ENCODE peak calls at places on chromosomes 7 and 10, in nine cellular contexts. X is CD8-positive, alpha-beta memory T cell; D is effector memory CD4-positive, alpha-beta T cell; P is heart left ventricle; Y is CD8-positive, alpha-beta T cell; A is breast epithelium; I is fibroblast of lung; K is uterus; Z is cardiac muscle cell. H is an unnamed sample.

GRCh38 chr10:58807631-58808024 is 295.0 kb downstream of the BICC1 start:
- DNase-seq in X (no peak), D (no peak), P (no peak), Y (no peak), A (no peak), I (peak; percentile 53), K (peak; percentile 23), Z (peak; percentile 41), H (no peak)

GRCh38 chr7:99531354-99531765 is 20.6 kb downstream of the FAM200A start:
- DNase-seq in X (no peak), D (no peak), P (no peak), Y (no peak), A (no peak), I (peak; percentile 8), K (no peak), Z (no peak), H (no peak)

GRCh38 chr7:149090397-149091195 is at the start of gene ZNF786:
- DNase-seq in X (peak; percentile 93), D (peak; percentile 82), P (peak; percentile 95), Y (peak; percentile 91), A (peak; percentile 76), I (peak; percentile 87), K (peak; percentile 94), Z (peak; percentile 95), H (peak; percentile 92)

GRCh38 chr7:47578581-47579270 is 3.2 kb downstream of the TNS3 start:
- DNase-seq in X (no peak), D (no peak), P (no peak), Y (no peak), A (no peak), I (peak; percentile 72), K (no peak), Z (no peak), H (no peak)

GRCh38 chr7:46168671-46169383 is 247.8 kb upstream of the IGFBP3 start:
- DNase-seq in X (no peak), D (no peak), P (no peak), Y (no peak), A (no peak), I (peak; percentile 75), K (no peak), Z (no peak), H (no peak)

GRCh38 chr7:137453356-137453755 is 109.8 kb upstream of the PTN start:
- DNase-seq in X (no peak), D (no peak), P (no peak), Y (no peak), A (no peak), I (no peak), K (no peak), Z (no peak), H (no peak)

GRCh38 chr10:92079003-92079402 is 155.4 kb downstream of the BTAF1 start:
- DNase-seq in X (no peak), D (no peak), P (no peak), Y (no peak), A (no peak), I (no peak), K (no peak), Z (no peak), H (no peak)

GRCh38 chr7:121138262-121138933 is 149.9 kb downstream of the CPED1 start:
- DNase-seq in X (no peak), D (no peak), P (no peak), Y (no peak), A (no peak), I (no peak), K (no peak), Z (peak; percentile 14), H (no peak)

GRCh38 chr7:2732959-2733584 is 45.1 kb downstream of the AMZ1 start:
- DNase-seq in X (no peak), D (no peak), P (peak; percentile 81), Y (no peak), A (peak; percentile 79), I (peak; percentile 78), K (peak; percentile 69), Z (peak; percentile 79), H (no peak)

GRCh38 chr10:28248092-28248491 is 54.8 kb downstream of the MPP7 start:
- DNase-seq in X (no peak), D (no peak), P (no peak), Y (no peak), A (no peak), I (peak; percentile 71), K (no peak), Z (peak; percentile 40), H (peak; percentile 46)

GRCh38 chr7:100804681-100805431 is 22.5 kb downstream of the EPHB4 start:
- DNase-seq in X (no peak), D (no peak), P (no peak), Y (no peak), A (peak; percentile 60), I (no peak), K (peak; percentile 76), Z (no peak), H (no peak)

GRCh38 chr7:157574120-157574519 is 237.3 kb downstream of the DNAJB6 start:
- DNase-seq in X (no peak), D (no peak), P (no peak), Y (no peak), A (no peak), I (no peak), K (no peak), Z (no peak), H (no peak)

GRCh38 chr10:35413985-35414861 is 77.9 kb downstream of the CCNY start:
- DNase-seq in X (no peak), D (no peak), P (no peak), Y (no peak), A (no peak), I (peak; percentile 73), K (no peak), Z (no peak), H (no peak)

GRCh38 chr10:5618042-5618441 is 48.4 kb downstream of the ASB13 start:
- DNase-seq in X (no peak), D (no peak), P (no peak), Y (no peak), A (no peak), I (no peak), K (no peak), Z (no peak), H (no peak)

GRCh38 chr10:5617521-5617920 is 48.9 kb downstream of the ASB13 start:
- DNase-seq in X (no peak), D (no peak), P (peak; percentile 64), Y (no peak), A (no peak), I (no peak), K (no peak), Z (no peak), H (no peak)

GRCh38 chr10:5616046-5616445 is 50.3 kb downstream of the ASB13 start:
- DNase-seq in X (no peak), D (no peak), P (peak; percentile 51), Y (no peak), A (no peak), I (no peak), K (no peak), Z (no peak), H (no peak)

GRCh38 chr10:5615263-5615820 is 51.1 kb downstream of the ASB13 start:
- DNase-seq in X (no peak), D (no peak), P (no peak), Y (no peak), A (no peak), I (peak; percentile 32), K (no peak), Z (no peak), H (no peak)

DNA sequence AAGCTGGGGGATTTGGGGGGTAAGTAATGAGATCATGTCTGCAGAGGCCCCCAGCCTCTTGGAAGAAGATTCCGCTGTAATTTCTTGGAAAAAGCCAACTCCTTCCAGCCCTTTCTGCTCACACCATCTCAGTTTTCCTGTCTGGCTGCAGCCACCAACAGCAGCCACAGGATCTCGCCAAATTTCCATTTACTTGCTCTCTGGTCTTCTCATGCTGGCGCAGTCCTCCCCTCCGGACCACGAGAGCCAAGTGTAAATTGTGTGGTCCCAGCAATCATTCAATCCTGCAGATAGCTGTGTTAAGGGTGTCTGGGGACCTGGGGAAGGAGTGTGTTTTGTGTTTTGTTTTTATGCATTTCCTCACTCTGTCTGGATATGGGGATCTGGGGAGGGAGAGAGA is 49.5 kb downstream of the ASB13 start:
- DNase-seq in X (no peak), D (no peak), P (peak; percentile 51), Y (no peak), A (no peak), I (no peak), K (no peak), Z (no peak), H (no peak)
- H3K4me1 ChIP-seq in X (no peaks in the 10 kb centered on the region), D (no peaks in the 10 kb centered on the region), P (peaks cover 22% of the 10 kb centered on the region), Y (no peaks in the 10 kb centered on the region), A (peaks cover 6% of the 10 kb centered on the region), I (peaks cover 5% of the 10 kb centered on the region), K (peaks cover 9% of the 10 kb centered on the region), Z (peaks cover 10% of the 10 kb centered on the region), H (no peaks in the 10 kb centered on the region)

DNA sequence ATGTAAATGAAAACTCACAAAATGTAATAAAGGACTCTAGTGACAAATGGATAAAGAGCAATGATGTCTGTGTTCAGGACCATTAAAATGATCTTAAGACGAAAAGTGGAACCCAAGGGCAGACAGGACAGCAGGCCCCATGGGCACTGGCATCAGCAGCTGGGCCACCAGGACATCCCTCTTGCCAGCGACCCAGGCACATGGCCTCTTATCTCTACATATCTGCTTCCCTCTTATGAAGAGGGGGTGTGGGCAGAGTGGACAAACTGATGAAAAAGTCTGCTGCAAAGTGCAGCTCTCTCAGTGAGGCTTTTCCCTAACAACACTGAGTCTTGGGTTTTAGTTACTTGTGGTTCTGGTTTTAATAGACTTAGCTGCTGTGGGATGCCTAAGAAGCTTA is 44.8 kb upstream of the ANKRD1 start:
- DNase-seq in X (no peak), D (no peak), P (no peak), Y (no peak), A (no peak), I (no peak), K (no peak), Z (no peak), H (no peak)
- H3K4me3 ChIP-seq in X (no peak overlapping the region), D (no peak overlapping the region), P (no peak overlapping the region), Y (no peak overlapping the region), A (no peak overlapping the region), I (no peak overlapping the region), K (no peak overlapping the region), Z (no peak overlapping the region), H (no peak overlapping the region)

DNA sequence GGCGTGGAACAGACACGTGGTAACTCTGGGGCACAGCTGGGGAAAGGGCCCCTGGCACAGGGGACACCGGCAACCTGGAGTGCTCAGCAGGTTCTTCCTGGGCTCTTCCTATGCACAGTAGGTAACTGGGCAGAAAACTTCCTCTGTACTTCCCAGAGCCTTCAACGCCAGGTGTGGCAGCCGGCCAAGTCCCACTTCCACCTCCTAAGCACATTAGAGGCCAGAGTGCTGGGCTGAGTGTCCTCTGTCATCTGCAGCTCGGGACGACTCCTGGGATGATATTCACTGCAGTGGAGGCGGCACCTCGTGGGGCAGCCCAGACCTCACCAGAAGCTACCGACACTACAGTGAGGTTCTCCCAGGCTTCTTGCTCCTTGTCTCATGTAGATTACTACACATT is 114.5 kb downstream of the LARP4B start:
- DNase-seq in X (no peak), D (no peak), P (no peak), Y (no peak), A (no peak), I (no peak), K (no peak), Z (no peak), H (peak; percentile 69)
- H3K36me3 ChIP-seq in X (peaks cover 56% of the 10 kb centered on the region), D (peaks cover 84% of the 10 kb centered on the region), P (peaks cover 22% of the 10 kb centered on the region), Y (peaks cover 52% of the 10 kb centered on the region), A (no peaks in the 10 kb centered on the region), I (peaks cover 29% of the 10 kb centered on the region), K (no peaks in the 10 kb centered on the region), Z (peaks cover 73% of the 10 kb centered on the region), H (peaks cover 100% of the 10 kb centered on the region)

DNA sequence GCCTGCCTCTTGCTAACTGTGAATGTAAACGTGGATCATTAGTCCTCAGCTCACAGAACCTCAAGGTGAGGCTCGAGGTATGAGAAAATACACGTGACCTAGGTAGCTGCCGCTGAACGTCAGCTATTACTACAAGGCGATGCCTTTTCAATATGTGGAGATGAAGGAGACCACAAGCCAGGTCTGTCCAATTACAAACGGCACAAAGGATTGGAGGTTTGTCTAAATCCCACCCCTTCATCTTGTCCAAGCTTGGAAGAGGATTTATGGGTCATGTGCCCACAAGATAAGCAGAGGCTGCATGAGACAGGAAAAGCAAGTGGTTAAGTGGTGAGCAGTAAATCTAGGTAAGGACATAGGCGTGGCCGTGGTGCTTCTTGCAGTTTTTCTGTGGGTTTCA is 3.4 kb downstream of the H2BK1 start:
- DNase-seq in X (no peak), D (peak; percentile 38), P (no peak), Y (no peak), A (no peak), I (no peak), K (no peak), Z (no peak), H (no peak)
- H3K4me1 ChIP-seq in X (peaks cover 29% of the 10 kb centered on the region), D (peaks cover 26% of the 10 kb centered on the region), P (no peaks in the 10 kb centered on the region), Y (peaks cover 24% of the 10 kb centered on the region), A (no peaks in the 10 kb centered on the region), I (no peaks in the 10 kb centered on the region), K (no peaks in the 10 kb centered on the region), Z (peaks cover 4% of the 10 kb centered on the region), H (no peaks in the 10 kb centered on the region)

H was measured in lower lobe of right lung.